ENCODE peak calls at places on chromosomes 12 and 14, in eight cellular contexts. One of them, this sample, is unnamed.

GRCh38 chr14:92936085-92936484 is 13.1 kb downstream of the CHGA start:
- DNase-seq in AG04450: no peak
- DNase-seq in iPS DF 6.9: no peak
- DNase-seq in ovary: no peak
- DNase-seq in left ventricle myocardium inferior: no peak
- DNase-seq in suprapubic skin: no peak
- DNase-seq in GM23248: no peak
- DNase-seq in CD8-positive, alpha-beta T cell: no peak
- DNase-seq in this sample: no peak

GRCh38 chr14:50085570-50086315 is 30.6 kb downstream of the VCPKMT start:
- DNase-seq in iPS DF 6.9: no peak
- DNase-seq in ovary: no peak
- DNase-seq in suprapubic skin: no peak
- DNase-seq in CD8-positive, alpha-beta T cell: no peak
- DNase-seq in GM23248: peak; percentile 93
- DNase-seq in AG04450: no peak
- DNase-seq in left ventricle myocardium inferior: no peak
- DNase-seq in this sample: no peak

GRCh38 chr14:73752297-73752992 is 38.3 kb upstream of the PNMA1 start:
- DNase-seq in suprapubic skin: no peak
- DNase-seq in AG04450: no peak
- DNase-seq in ovary: peak; percentile 66
- DNase-seq in iPS DF 6.9: no peak
- DNase-seq in CD8-positive, alpha-beta T cell: peak; percentile 60
- DNase-seq in GM23248: peak; percentile 60
- DNase-seq in left ventricle myocardium inferior: peak; percentile 81
- DNase-seq in this sample: no peak

GRCh38 chr14:100246809-100247428 is 8.0 kb downstream of the YY1 start:
- DNase-seq in GM23248: peak; percentile 61
- DNase-seq in iPS DF 6.9: no peak
- DNase-seq in left ventricle myocardium inferior: no peak
- DNase-seq in AG04450: no peak
- DNase-seq in ovary: no peak
- DNase-seq in suprapubic skin: no peak
- DNase-seq in CD8-positive, alpha-beta T cell: no peak
- DNase-seq in this sample: no peak

GRCh38 chr12:87795555-87795954 is 233.6 kb downstream of the C12orf50 start:
- DNase-seq in CD8-positive, alpha-beta T cell: no peak
- DNase-seq in ovary: no peak
- DNase-seq in suprapubic skin: no peak
- DNase-seq in AG04450: no peak
- DNase-seq in left ventricle myocardium inferior: no peak
- DNase-seq in iPS DF 6.9: no peak
- DNase-seq in GM23248: no peak
- DNase-seq in this sample: no peak

GRCh38 chr14:23942587-23942986 is 11.0 kb upstream of the DHRS4 start:
- DNase-seq in left ventricle myocardium inferior: no peak
- DNase-seq in suprapubic skin: no peak
- DNase-seq in iPS DF 6.9: no peak
- DNase-seq in GM23248: no peak
- DNase-seq in CD8-positive, alpha-beta T cell: no peak
- DNase-seq in AG04450: no peak
- DNase-seq in ovary: no peak
- DNase-seq in this sample: no peak

GRCh38 chr14:35180179-35180578 is 57.8 kb downstream of the PRORP start:
- DNase-seq in AG04450: no peak
- DNase-seq in GM23248: no peak
- DNase-seq in suprapubic skin: no peak
- DNase-seq in left ventricle myocardium inferior: no peak
- DNase-seq in CD8-positive, alpha-beta T cell: no peak
- DNase-seq in ovary: no peak
- DNase-seq in iPS DF 6.9: no peak
- DNase-seq in this sample: no peak

GRCh38 chr14:34628681-34629135 is 1.2 kb downstream of the SNX6 start:
- DNase-seq in CD8-positive, alpha-beta T cell: peak; percentile 21
- DNase-seq in left ventricle myocardium inferior: peak; percentile 23
- DNase-seq in ovary: no peak
- DNase-seq in GM23248: peak; percentile 27
- DNase-seq in iPS DF 6.9: no peak
- DNase-seq in AG04450: no peak
- DNase-seq in suprapubic skin: no peak
- DNase-seq in this sample: no peak

GRCh38 chr14:78253986-78254385 is 83.8 kb downstream of the NRXN3 start:
- DNase-seq in AG04450: no peak
- DNase-seq in suprapubic skin: no peak
- DNase-seq in ovary: no peak
- DNase-seq in CD8-positive, alpha-beta T cell: no peak
- DNase-seq in GM23248: peak; percentile 92
- DNase-seq in left ventricle myocardium inferior: no peak
- DNase-seq in iPS DF 6.9: no peak
- DNase-seq in this sample: no peak

GRCh38 chr12:26630546-26631027 is 202.4 kb downstream of the ITPR2 start:
- DNase-seq in GM23248: peak; percentile 66
- DNase-seq in suprapubic skin: no peak
- DNase-seq in ovary: peak; percentile 46
- DNase-seq in AG04450: peak; percentile 49
- DNase-seq in iPS DF 6.9: no peak
- DNase-seq in CD8-positive, alpha-beta T cell: no peak
- DNase-seq in left ventricle myocardium inferior: no peak
- DNase-seq in this sample: no peak

GRCh38 chr14:99850705-99851104 is 57.5 kb downstream of the EML1 start:
- DNase-seq in CD8-positive, alpha-beta T cell: no peak
- DNase-seq in suprapubic skin: no peak
- DNase-seq in left ventricle myocardium inferior: no peak
- DNase-seq in GM23248: no peak
- DNase-seq in iPS DF 6.9: no peak
- DNase-seq in AG04450: no peak
- DNase-seq in ovary: no peak
- DNase-seq in this sample: no peak

GRCh38 chr12:85275359-85275758 is 4.7 kb upstream of the ALX1 start:
- DNase-seq in CD8-positive, alpha-beta T cell: no peak
- DNase-seq in GM23248: no peak
- DNase-seq in suprapubic skin: no peak
- DNase-seq in left ventricle myocardium inferior: no peak
- DNase-seq in ovary: no peak
- DNase-seq in iPS DF 6.9: no peak
- DNase-seq in AG04450: no peak
- DNase-seq in this sample: no peak

DNA sequence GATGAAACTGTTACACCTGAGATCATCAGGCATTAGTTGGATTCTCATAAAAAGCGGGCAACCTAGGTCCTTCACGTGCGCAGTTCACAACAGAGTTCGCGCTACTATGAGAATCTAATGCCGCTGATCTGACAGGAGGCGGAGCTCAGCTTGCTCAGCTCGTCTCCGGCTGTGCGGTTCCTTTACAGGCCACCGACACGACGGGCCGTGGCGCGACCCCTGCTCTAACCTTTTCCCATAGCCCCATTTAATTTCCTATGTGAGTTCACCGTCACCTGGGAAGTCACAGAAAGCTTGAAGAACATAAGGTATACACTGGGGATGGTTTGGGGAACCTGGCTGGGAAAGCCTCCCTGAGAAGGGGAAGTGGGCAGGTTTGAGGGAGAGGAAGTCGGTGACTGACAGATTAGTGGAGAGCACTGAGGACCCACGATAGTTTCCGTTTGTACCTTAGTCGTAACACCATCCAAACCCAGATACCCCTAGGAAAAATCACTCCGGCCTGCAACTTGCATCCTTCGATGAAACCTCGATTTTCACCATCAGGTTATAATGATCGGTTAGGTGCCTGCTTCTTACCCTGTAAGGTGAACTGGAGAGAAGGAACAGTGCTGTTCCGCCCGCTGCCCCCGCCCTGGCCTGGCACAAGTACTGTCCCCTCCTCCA is 2.8 kb upstream of the AAAS start:
- DNase-seq in suprapubic skin: no peak
- DNase-seq in CD8-positive, alpha-beta T cell: peak; percentile 67
- DNase-seq in ovary: peak; percentile 48
- DNase-seq in iPS DF 6.9: no peak
- DNase-seq in AG04450: no peak
- DNase-seq in GM23248: no peak
- DNase-seq in left ventricle myocardium inferior: peak; percentile 28
- DNase-seq in this sample: no peak
- H3K27ac ChIP-seq in suprapubic skin: peak overlapping the region; percentile 88
- H3K27ac ChIP-seq in CD8-positive, alpha-beta T cell: peak overlapping the region; percentile 60
- H3K27ac ChIP-seq in ovary: peak overlapping the region; percentile 81
- H3K27ac ChIP-seq in iPS DF 6.9: no peak overlapping the region
- H3K27ac ChIP-seq in AG04450: peak overlapping the region; percentile 53
- H3K27ac ChIP-seq in GM23248: peak overlapping the region; percentile 68
- H3K27ac ChIP-seq in left ventricle myocardium inferior: peak overlapping the region; percentile 92
- H3K27ac ChIP-seq in this sample: peak overlapping the region; percentile 94

GRCh38 chr14:38206689-38207088 is 1.0 kb upstream of the SSTR1 start:
- DNase-seq in GM23248: no peak
- DNase-seq in AG04450: no peak
- DNase-seq in ovary: no peak
- DNase-seq in iPS DF 6.9: no peak
- DNase-seq in suprapubic skin: no peak
- DNase-seq in CD8-positive, alpha-beta T cell: no peak
- DNase-seq in left ventricle myocardium inferior: no peak
- DNase-seq in this sample: no peak

GRCh38 chr14:38207830-38208815 is at the start of gene SSTR1:
- DNase-seq in CD8-positive, alpha-beta T cell: no peak
- DNase-seq in iPS DF 6.9: no peak
- DNase-seq in ovary: no peak
- DNase-seq in GM23248: peak; percentile 56
- DNase-seq in AG04450: no peak
- DNase-seq in suprapubic skin: no peak
- DNase-seq in left ventricle myocardium inferior: no peak
- DNase-seq in this sample: no peak

GRCh38 chr14:38205949-38206665 is 1.6 kb upstream of the SSTR1 start:
- DNase-seq in suprapubic skin: no peak
- DNase-seq in GM23248: peak; percentile 30
- DNase-seq in left ventricle myocardium inferior: no peak
- DNase-seq in ovary: no peak
- DNase-seq in iPS DF 6.9: no peak
- DNase-seq in CD8-positive, alpha-beta T cell: no peak
- DNase-seq in AG04450: no peak
- DNase-seq in this sample: no peak

GRCh38 chr14:38208825-38209562 is 1.3 kb downstream of the SSTR1 start:
- DNase-seq in iPS DF 6.9: no peak
- DNase-seq in suprapubic skin: no peak
- DNase-seq in ovary: peak; percentile 21
- DNase-seq in CD8-positive, alpha-beta T cell: no peak
- DNase-seq in left ventricle myocardium inferior: peak; percentile 13
- DNase-seq in GM23248: peak; percentile 90
- DNase-seq in AG04450: no peak
- DNase-seq in this sample: peak; percentile 14

GRCh38 chr14:38207342-38207741 is 362 bp upstream of the SSTR1 start:
- DNase-seq in suprapubic skin: no peak
- DNase-seq in CD8-positive, alpha-beta T cell: no peak
- DNase-seq in iPS DF 6.9: no peak
- DNase-seq in ovary: no peak
- DNase-seq in left ventricle myocardium inferior: no peak
- DNase-seq in GM23248: peak; percentile 41
- DNase-seq in AG04450: no peak
- DNase-seq in this sample: no peak
- H3K27ac ChIP-seq in suprapubic skin: no peak overlapping the region
- H3K27ac ChIP-seq in CD8-positive, alpha-beta T cell: no peak overlapping the region
- H3K27ac ChIP-seq in iPS DF 6.9: no peak overlapping the region
- H3K27ac ChIP-seq in ovary: no peak overlapping the region
- H3K27ac ChIP-seq in left ventricle myocardium inferior: no peak overlapping the region
- H3K27ac ChIP-seq in GM23248: peak overlapping the region; percentile 6
- H3K27ac ChIP-seq in AG04450: no peak overlapping the region
- H3K27ac ChIP-seq in this sample: no peak overlapping the region

DNA sequence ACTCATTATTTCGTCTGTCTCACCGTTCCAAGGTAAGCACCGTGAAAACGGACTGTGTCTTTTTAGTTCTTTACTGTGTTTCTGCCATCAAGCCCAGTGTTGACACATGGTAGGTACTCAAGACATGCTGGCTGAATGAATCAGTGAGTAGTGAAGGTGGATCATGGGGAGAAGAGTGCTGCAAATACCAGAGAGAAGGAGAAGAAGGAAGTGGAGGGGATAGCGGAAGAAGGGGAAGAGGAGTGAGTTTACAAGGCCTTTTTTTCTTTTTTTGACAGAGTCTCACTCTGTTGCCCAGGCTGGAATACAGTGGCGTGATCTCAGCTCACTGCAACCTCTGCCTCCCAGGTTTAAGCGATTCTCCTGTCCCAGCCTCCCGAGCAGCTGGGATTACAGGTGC is 54.6 kb downstream of the ETV6 start:
- DNase-seq in GM23248: no peak
- DNase-seq in iPS DF 6.9: no peak
- DNase-seq in left ventricle myocardium inferior: no peak
- DNase-seq in ovary: no peak
- DNase-seq in CD8-positive, alpha-beta T cell: no peak
- DNase-seq in suprapubic skin: no peak
- DNase-seq in AG04450: no peak
- DNase-seq in this sample: no peak
- H3K27ac ChIP-seq in GM23248: no peak overlapping the region
- H3K27ac ChIP-seq in iPS DF 6.9: no peak overlapping the region
- H3K27ac ChIP-seq in left ventricle myocardium inferior: no peak overlapping the region
- H3K27ac ChIP-seq in ovary: no peak overlapping the region
- H3K27ac ChIP-seq in CD8-positive, alpha-beta T cell: no peak overlapping the region
- H3K27ac ChIP-seq in suprapubic skin: peak overlapping the region; percentile 36
- H3K27ac ChIP-seq in AG04450: no peak overlapping the region
- H3K27ac ChIP-seq in this sample: no peak overlapping the region

DNA sequence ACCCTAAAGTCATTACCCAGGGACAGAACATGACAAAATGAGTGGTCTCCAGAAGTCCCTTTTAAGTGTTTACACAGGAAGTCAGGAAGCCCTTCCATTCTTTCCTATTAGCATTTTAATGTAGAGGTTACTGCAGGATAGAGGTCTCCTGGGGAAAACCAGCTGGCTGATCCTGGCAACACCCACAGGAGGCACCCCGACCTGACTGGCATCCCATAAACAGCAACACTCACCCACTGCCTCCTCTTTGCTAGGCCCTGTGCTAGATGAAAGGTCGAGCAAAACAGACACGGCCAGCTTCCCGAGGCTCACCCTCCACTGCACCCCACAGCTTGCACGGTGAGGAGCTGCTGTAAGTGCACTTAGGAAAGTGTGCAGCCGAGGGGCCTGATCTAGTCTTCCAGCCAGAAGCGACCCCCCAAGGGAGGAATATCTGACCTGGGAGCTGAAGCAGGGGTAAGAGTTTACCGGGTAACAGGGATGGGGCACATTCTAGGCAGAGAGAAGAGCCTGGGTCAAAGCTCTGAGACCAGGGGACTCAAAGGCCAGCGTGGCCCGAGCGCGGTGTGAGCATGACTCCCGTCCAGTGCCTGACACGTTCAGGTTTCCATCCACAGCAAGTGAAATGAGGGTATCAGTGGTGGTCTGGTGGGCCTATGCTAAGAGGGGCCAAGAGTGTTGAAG is 9.0 kb downstream of the DAZAP2 start:
- DNase-seq in iPS DF 6.9: no peak
- DNase-seq in AG04450: no peak
- DNase-seq in CD8-positive, alpha-beta T cell: no peak
- DNase-seq in left ventricle myocardium inferior: no peak
- DNase-seq in GM23248: no peak
- DNase-seq in ovary: no peak
- DNase-seq in suprapubic skin: no peak
- DNase-seq in this sample: no peak
- H3K27ac ChIP-seq in iPS DF 6.9: no peak overlapping the region
- H3K27ac ChIP-seq in AG04450: no peak overlapping the region
- H3K27ac ChIP-seq in CD8-positive, alpha-beta T cell: peak overlapping the region; percentile 7
- H3K27ac ChIP-seq in left ventricle myocardium inferior: peak overlapping the region; percentile 27
- H3K27ac ChIP-seq in GM23248: no peak overlapping the region
- H3K27ac ChIP-seq in ovary: no peak overlapping the region
- H3K27ac ChIP-seq in suprapubic skin: no peak overlapping the region
- H3K27ac ChIP-seq in this sample: no peak overlapping the region

GRCh38 chr14:55105991-55106390 is 23.1 kb upstream of the LGALS3 start:
- DNase-seq in CD8-positive, alpha-beta T cell: no peak
- DNase-seq in AG04450: no peak
- DNase-seq in suprapubic skin: no peak
- DNase-seq in ovary: no peak
- DNase-seq in GM23248: no peak
- DNase-seq in left ventricle myocardium inferior: no peak
- DNase-seq in iPS DF 6.9: no peak
- DNase-seq in this sample: no peak
- H3K27ac ChIP-seq in CD8-positive, alpha-beta T cell: no peak overlapping the region
- H3K27ac ChIP-seq in AG04450: no peak overlapping the region
- H3K27ac ChIP-seq in suprapubic skin: peak overlapping the region; percentile 96
- H3K27ac ChIP-seq in ovary: no peak overlapping the region
- H3K27ac ChIP-seq in GM23248: no peak overlapping the region
- H3K27ac ChIP-seq in left ventricle myocardium inferior: peak overlapping the region; percentile 95
- H3K27ac ChIP-seq in iPS DF 6.9: no peak overlapping the region
- H3K27ac ChIP-seq in this sample: no peak overlapping the region

This sample was measured in caudate nucleus.